ENCODE peak calls at places on chromosomes 1 and 21, in six cellular contexts. One of them, this sample, is unnamed.

GRCh38 chr1:231653611-231654010 is 27.0 kb downstream of the DISC1 start:
- DNase-seq in NCI-H345: no peak
- DNase-seq in fibroblast of lung: no peak
- DNase-seq in fibroblast of pulmonary artery: no peak
- DNase-seq in DMS153: no peak
- DNase-seq in stimulated activated CD4-positive, alpha-beta T cell treated with anti-CD3 and anti-CD28 coated beads, Interleukin-2, amount 100 ng/mL, for 48 hours: no peak
- DNase-seq in this sample: no peak

GRCh38 chr1:65541161-65541560 is 120.7 kb downstream of the LEPR start:
- DNase-seq in DMS153: no peak
- DNase-seq in fibroblast of pulmonary artery: no peak
- DNase-seq in fibroblast of lung: no peak
- DNase-seq in stimulated activated CD4-positive, alpha-beta T cell treated with anti-CD3 and anti-CD28 coated beads, Interleukin-2, amount 100 ng/mL, for 48 hours: no peak
- DNase-seq in NCI-H345: no peak
- DNase-seq in this sample: no peak

GRCh38 chr1:37890378-37891014 is 31.1 kb upstream of the MTF1 start:
- DNase-seq in fibroblast of lung: peak
- DNase-seq in DMS153: peak
- DNase-seq in fibroblast of pulmonary artery: peak
- DNase-seq in stimulated activated CD4-positive, alpha-beta T cell treated with anti-CD3 and anti-CD28 coated beads, Interleukin-2, amount 100 ng/mL, for 48 hours: no peak
- DNase-seq in NCI-H345: peak
- DNase-seq in this sample: peak

GRCh38 chr1:33872681-33873080 is 8.8 kb downstream of the HMGB4 start:
- DNase-seq in fibroblast of lung: no peak
- DNase-seq in stimulated activated CD4-positive, alpha-beta T cell treated with anti-CD3 and anti-CD28 coated beads, Interleukin-2, amount 100 ng/mL, for 48 hours: no peak
- DNase-seq in NCI-H345: no peak
- DNase-seq in DMS153: no peak
- DNase-seq in fibroblast of pulmonary artery: no peak
- DNase-seq in this sample: peak

GRCh38 chr1:173275496-173275895 is 68.4 kb upstream of the TNFSF4 start:
- DNase-seq in NCI-H345: no peak
- DNase-seq in fibroblast of lung: no peak
- DNase-seq in DMS153: no peak
- DNase-seq in stimulated activated CD4-positive, alpha-beta T cell treated with anti-CD3 and anti-CD28 coated beads, Interleukin-2, amount 100 ng/mL, for 48 hours: no peak
- DNase-seq in fibroblast of pulmonary artery: no peak
- DNase-seq in this sample: no peak

GRCh38 chr1:199272107-199272506 is 633.3 kb downstream of the PTPRC start:
- DNase-seq in fibroblast of lung: peak
- DNase-seq in NCI-H345: no peak
- DNase-seq in fibroblast of pulmonary artery: peak
- DNase-seq in DMS153: no peak
- DNase-seq in stimulated activated CD4-positive, alpha-beta T cell treated with anti-CD3 and anti-CD28 coated beads, Interleukin-2, amount 100 ng/mL, for 48 hours: no peak
- DNase-seq in this sample: peak

GRCh38 chr1:226133504-226134123 is 52.9 kb downstream of the ACBD3 start:
- DNase-seq in DMS153: no peak
- DNase-seq in fibroblast of pulmonary artery: no peak
- DNase-seq in stimulated activated CD4-positive, alpha-beta T cell treated with anti-CD3 and anti-CD28 coated beads, Interleukin-2, amount 100 ng/mL, for 48 hours: no peak
- DNase-seq in fibroblast of lung: no peak
- DNase-seq in NCI-H345: no peak
- DNase-seq in this sample: no peak

GRCh38 chr1:20730690-20731056 is 1.8 kb downstream of the SH2D5 start:
- DNase-seq in fibroblast of lung: no peak
- DNase-seq in DMS153: no peak
- DNase-seq in stimulated activated CD4-positive, alpha-beta T cell treated with anti-CD3 and anti-CD28 coated beads, Interleukin-2, amount 100 ng/mL, for 48 hours: no peak
- DNase-seq in fibroblast of pulmonary artery: no peak
- DNase-seq in NCI-H345: no peak
- DNase-seq in this sample: no peak

GRCh38 chr1:48610628-48611542 is 138.9 kb upstream of the SPATA6 start:
- DNase-seq in NCI-H345: peak
- DNase-seq in DMS153: peak
- DNase-seq in stimulated activated CD4-positive, alpha-beta T cell treated with anti-CD3 and anti-CD28 coated beads, Interleukin-2, amount 100 ng/mL, for 48 hours: no peak
- DNase-seq in fibroblast of pulmonary artery: no peak
- DNase-seq in fibroblast of lung: no peak
- DNase-seq in this sample: peak

GRCh38 chr1:59414406-59415133 is 117.7 kb downstream of the FGGY start:
- DNase-seq in stimulated activated CD4-positive, alpha-beta T cell treated with anti-CD3 and anti-CD28 coated beads, Interleukin-2, amount 100 ng/mL, for 48 hours: no peak
- DNase-seq in NCI-H345: no peak
- DNase-seq in fibroblast of pulmonary artery: peak
- DNase-seq in fibroblast of lung: peak
- DNase-seq in DMS153: no peak
- DNase-seq in this sample: peak

GRCh38 chr21:45140346-45140940 is 66.1 kb downstream of the ADARB1 start:
- DNase-seq in NCI-H345: peak
- DNase-seq in stimulated activated CD4-positive, alpha-beta T cell treated with anti-CD3 and anti-CD28 coated beads, Interleukin-2, amount 100 ng/mL, for 48 hours: peak
- DNase-seq in fibroblast of lung: peak
- DNase-seq in fibroblast of pulmonary artery: peak
- DNase-seq in DMS153: peak
- DNase-seq in this sample: peak

GRCh38 chr1:231363624-231364023 is 25.5 kb downstream of the SPRTN start:
- DNase-seq in DMS153: no peak
- DNase-seq in NCI-H345: no peak
- DNase-seq in stimulated activated CD4-positive, alpha-beta T cell treated with anti-CD3 and anti-CD28 coated beads, Interleukin-2, amount 100 ng/mL, for 48 hours: no peak
- DNase-seq in fibroblast of pulmonary artery: no peak
- DNase-seq in fibroblast of lung: no peak
- DNase-seq in this sample: no peak

GRCh38 chr1:152191711-152192110 is 32.3 kb downstream of the HRNR start:
- DNase-seq in stimulated activated CD4-positive, alpha-beta T cell treated with anti-CD3 and anti-CD28 coated beads, Interleukin-2, amount 100 ng/mL, for 48 hours: no peak
- DNase-seq in NCI-H345: no peak
- DNase-seq in fibroblast of pulmonary artery: no peak
- DNase-seq in fibroblast of lung: no peak
- DNase-seq in DMS153: no peak
- DNase-seq in this sample: no peak

GRCh38 chr1:152251391-152251790 is 27.4 kb upstream of the HRNR start:
- DNase-seq in NCI-H345: no peak
- DNase-seq in DMS153: no peak
- DNase-seq in fibroblast of pulmonary artery: no peak
- DNase-seq in fibroblast of lung: no peak
- DNase-seq in stimulated activated CD4-positive, alpha-beta T cell treated with anti-CD3 and anti-CD28 coated beads, Interleukin-2, amount 100 ng/mL, for 48 hours: no peak
- DNase-seq in this sample: no peak

GRCh38 chr1:88612783-88613182 is 71.3 kb upstream of the PKN2 start:
- DNase-seq in fibroblast of pulmonary artery: no peak
- DNase-seq in stimulated activated CD4-positive, alpha-beta T cell treated with anti-CD3 and anti-CD28 coated beads, Interleukin-2, amount 100 ng/mL, for 48 hours: no peak
- DNase-seq in NCI-H345: no peak
- DNase-seq in fibroblast of lung: no peak
- DNase-seq in DMS153: no peak
- DNase-seq in this sample: no peak

GRCh38 chr1:156571261-156571958 is 955 bp downstream of the IQGAP3 start:
- DNase-seq in fibroblast of pulmonary artery: peak
- DNase-seq in NCI-H345: no peak
- DNase-seq in DMS153: no peak
- DNase-seq in fibroblast of lung: peak
- DNase-seq in stimulated activated CD4-positive, alpha-beta T cell treated with anti-CD3 and anti-CD28 coated beads, Interleukin-2, amount 100 ng/mL, for 48 hours: no peak
- DNase-seq in this sample: peak

GRCh38 chr1:231236938-231237337 is 4.1 kb upstream of the GNPAT start:
- DNase-seq in fibroblast of pulmonary artery: no peak
- DNase-seq in NCI-H345: no peak
- DNase-seq in DMS153: no peak
- DNase-seq in stimulated activated CD4-positive, alpha-beta T cell treated with anti-CD3 and anti-CD28 coated beads, Interleukin-2, amount 100 ng/mL, for 48 hours: no peak
- DNase-seq in fibroblast of lung: no peak
- DNase-seq in this sample: no peak

GRCh38 chr1:161267332-161267731 is 8.8 kb downstream of the PCP4L1 start:
- DNase-seq in NCI-H345: no peak
- DNase-seq in fibroblast of lung: no peak
- DNase-seq in fibroblast of pulmonary artery: no peak
- DNase-seq in stimulated activated CD4-positive, alpha-beta T cell treated with anti-CD3 and anti-CD28 coated beads, Interleukin-2, amount 100 ng/mL, for 48 hours: no peak
- DNase-seq in DMS153: no peak
- DNase-seq in this sample: no peak

GRCh38 chr1:95169544-95169943 is 52.4 kb downstream of the TLCD4 start:
- DNase-seq in fibroblast of lung: no peak
- DNase-seq in NCI-H345: no peak
- DNase-seq in fibroblast of pulmonary artery: no peak
- DNase-seq in stimulated activated CD4-positive, alpha-beta T cell treated with anti-CD3 and anti-CD28 coated beads, Interleukin-2, amount 100 ng/mL, for 48 hours: no peak
- DNase-seq in DMS153: no peak
- DNase-seq in this sample: no peak

GRCh38 chr1:35568975-35569395 is 4.1 kb upstream of the TFAP2E start:
- DNase-seq in fibroblast of lung: peak
- DNase-seq in NCI-H345: peak
- DNase-seq in stimulated activated CD4-positive, alpha-beta T cell treated with anti-CD3 and anti-CD28 coated beads, Interleukin-2, amount 100 ng/mL, for 48 hours: peak
- DNase-seq in DMS153: peak
- DNase-seq in fibroblast of pulmonary artery: peak
- DNase-seq in this sample: peak

GRCh38 chr1:201093962-201094361 is 18.3 kb downstream of the CACNA1S start:
- DNase-seq in DMS153: no peak
- DNase-seq in NCI-H345: no peak
- DNase-seq in fibroblast of lung: no peak
- DNase-seq in stimulated activated CD4-positive, alpha-beta T cell treated with anti-CD3 and anti-CD28 coated beads, Interleukin-2, amount 100 ng/mL, for 48 hours: no peak
- DNase-seq in fibroblast of pulmonary artery: no peak
- DNase-seq in this sample: no peak

GRCh38 chr1:41418868-41419583 is 57.8 kb downstream of the FOXO6 start:
- DNase-seq in fibroblast of lung: peak
- DNase-seq in stimulated activated CD4-positive, alpha-beta T cell treated with anti-CD3 and anti-CD28 coated beads, Interleukin-2, amount 100 ng/mL, for 48 hours: no peak
- DNase-seq in NCI-H345: peak
- DNase-seq in fibroblast of pulmonary artery: peak
- DNase-seq in DMS153: peak
- DNase-seq in this sample: peak

GRCh38 chr21:25708467-25709065 is 26.1 kb downstream of the ATP5PF start:
- DNase-seq in DMS153: no peak
- DNase-seq in fibroblast of lung: peak
- DNase-seq in stimulated activated CD4-positive, alpha-beta T cell treated with anti-CD3 and anti-CD28 coated beads, Interleukin-2, amount 100 ng/mL, for 48 hours: peak
- DNase-seq in fibroblast of pulmonary artery: peak
- DNase-seq in NCI-H345: peak
- DNase-seq in this sample: peak

GRCh38 chr1:36024761-36025303 is 59.1 kb upstream of the TEKT2 start:
- DNase-seq in DMS153: no peak
- DNase-seq in stimulated activated CD4-positive, alpha-beta T cell treated with anti-CD3 and anti-CD28 coated beads, Interleukin-2, amount 100 ng/mL, for 48 hours: no peak
- DNase-seq in fibroblast of lung: no peak
- DNase-seq in NCI-H345: no peak
- DNase-seq in fibroblast of pulmonary artery: no peak
- DNase-seq in this sample: no peak

GRCh38 chr1:95023399-95024050 is 49.2 kb downstream of the ALG14 start:
- DNase-seq in fibroblast of lung: peak
- DNase-seq in NCI-H345: no peak
- DNase-seq in DMS153: no peak
- DNase-seq in stimulated activated CD4-positive, alpha-beta T cell treated with anti-CD3 and anti-CD28 coated beads, Interleukin-2, amount 100 ng/mL, for 48 hours: no peak
- DNase-seq in fibroblast of pulmonary artery: peak
- DNase-seq in this sample: peak

GRCh38 chr1:44031051-44031899 is at the start of gene SLC6A9:
- DNase-seq in fibroblast of lung: peak
- DNase-seq in DMS153: no peak
- DNase-seq in NCI-H345: peak
- DNase-seq in stimulated activated CD4-positive, alpha-beta T cell treated with anti-CD3 and anti-CD28 coated beads, Interleukin-2, amount 100 ng/mL, for 48 hours: peak
- DNase-seq in fibroblast of pulmonary artery: peak
- DNase-seq in this sample: peak

GRCh38 chr1:200907611-200908097 is 13.0 kb downstream of the INAVA start:
- DNase-seq in DMS153: peak
- DNase-seq in fibroblast of pulmonary artery: peak
- DNase-seq in stimulated activated CD4-positive, alpha-beta T cell treated with anti-CD3 and anti-CD28 coated beads, Interleukin-2, amount 100 ng/mL, for 48 hours: no peak
- DNase-seq in fibroblast of lung: no peak
- DNase-seq in NCI-H345: no peak
- DNase-seq in this sample: no peak

GRCh38 chr21:27586326-27586725 is 619.4 kb upstream of the ADAMTS5 start:
- DNase-seq in fibroblast of pulmonary artery: no peak
- DNase-seq in NCI-H345: no peak
- DNase-seq in fibroblast of lung: peak
- DNase-seq in stimulated activated CD4-positive, alpha-beta T cell treated with anti-CD3 and anti-CD28 coated beads, Interleukin-2, amount 100 ng/mL, for 48 hours: no peak
- DNase-seq in DMS153: no peak
- DNase-seq in this sample: no peak

GRCh38 chr1:24849653-24850295 is 80.3 kb downstream of the RUNX3 start:
- DNase-seq in fibroblast of lung: peak
- DNase-seq in stimulated activated CD4-positive, alpha-beta T cell treated with anti-CD3 and anti-CD28 coated beads, Interleukin-2, amount 100 ng/mL, for 48 hours: no peak
- DNase-seq in NCI-H345: peak
- DNase-seq in fibroblast of pulmonary artery: peak
- DNase-seq in DMS153: peak
- DNase-seq in this sample: peak

GRCh38 chr1:48019714-48020315 is 22.6 kb upstream of the TRABD2B start:
- DNase-seq in DMS153: no peak
- DNase-seq in fibroblast of pulmonary artery: peak
- DNase-seq in NCI-H345: no peak
- DNase-seq in fibroblast of lung: peak
- DNase-seq in stimulated activated CD4-positive, alpha-beta T cell treated with anti-CD3 and anti-CD28 coated beads, Interleukin-2, amount 100 ng/mL, for 48 hours: no peak
- DNase-seq in this sample: peak

GRCh38 chr1:147720557-147720956 is 39.8 kb downstream of the GJA5 start:
- DNase-seq in stimulated activated CD4-positive, alpha-beta T cell treated with anti-CD3 and anti-CD28 coated beads, Interleukin-2, amount 100 ng/mL, for 48 hours: no peak
- DNase-seq in fibroblast of lung: no peak
- DNase-seq in fibroblast of pulmonary artery: no peak
- DNase-seq in DMS153: peak
- DNase-seq in NCI-H345: no peak
- DNase-seq in this sample: no peak

GRCh38 chr1:216528816-216529215 is 105.6 kb upstream of the USH2A start:
- DNase-seq in fibroblast of lung: no peak
- DNase-seq in NCI-H345: peak
- DNase-seq in stimulated activated CD4-positive, alpha-beta T cell treated with anti-CD3 and anti-CD28 coated beads, Interleukin-2, amount 100 ng/mL, for 48 hours: no peak
- DNase-seq in fibroblast of pulmonary artery: peak
- DNase-seq in DMS153: peak
- DNase-seq in this sample: no peak

GRCh38 chr1:238672262-238672661 is 714.1 kb upstream of the CHRM3 start:
- DNase-seq in stimulated activated CD4-positive, alpha-beta T cell treated with anti-CD3 and anti-CD28 coated beads, Interleukin-2, amount 100 ng/mL, for 48 hours: no peak
- DNase-seq in fibroblast of lung: no peak
- DNase-seq in NCI-H345: no peak
- DNase-seq in DMS153: no peak
- DNase-seq in fibroblast of pulmonary artery: no peak
- DNase-seq in this sample: peak

GRCh38 chr1:203673550-203674411 is 47.1 kb downstream of the ATP2B4 start:
- DNase-seq in stimulated activated CD4-positive, alpha-beta T cell treated with anti-CD3 and anti-CD28 coated beads, Interleukin-2, amount 100 ng/mL, for 48 hours: peak
- DNase-seq in DMS153: peak
- DNase-seq in fibroblast of lung: peak
- DNase-seq in NCI-H345: no peak
- DNase-seq in fibroblast of pulmonary artery: peak
- DNase-seq in this sample: peak

GRCh38 chr1:177780096-177780700 is 189.7 kb downstream of the SEC16B start:
- DNase-seq in DMS153: peak
- DNase-seq in NCI-H345: peak
- DNase-seq in stimulated activated CD4-positive, alpha-beta T cell treated with anti-CD3 and anti-CD28 coated beads, Interleukin-2, amount 100 ng/mL, for 48 hours: no peak
- DNase-seq in fibroblast of pulmonary artery: peak
- DNase-seq in fibroblast of lung: peak
- DNase-seq in this sample: peak

GRCh38 chr1:112700290-112701226 is 6.4 kb downstream of the RHOC start:
- DNase-seq in fibroblast of lung: peak
- DNase-seq in DMS153: peak
- DNase-seq in fibroblast of pulmonary artery: peak
- DNase-seq in stimulated activated CD4-positive, alpha-beta T cell treated with anti-CD3 and anti-CD28 coated beads, Interleukin-2, amount 100 ng/mL, for 48 hours: peak
- DNase-seq in NCI-H345: peak
- DNase-seq in this sample: peak

GRCh38 chr1:243890576-243890975 is 40.5 kb upstream of the AKT3 start:
- DNase-seq in NCI-H345: no peak
- DNase-seq in stimulated activated CD4-positive, alpha-beta T cell treated with anti-CD3 and anti-CD28 coated beads, Interleukin-2, amount 100 ng/mL, for 48 hours: no peak
- DNase-seq in fibroblast of pulmonary artery: peak
- DNase-seq in DMS153: no peak
- DNase-seq in fibroblast of lung: peak
- DNase-seq in this sample: peak